ENCODE peak calls at places on chromosome X, in five cellular contexts. One of them, this sample, is unnamed.

GRCh38 chrX:65971151-65971550 is 68.7 kb downstream of the VSIG4 start:
- DNase-seq in kidney: no peak
- DNase-seq in upper lobe of right lung: no peak
- DNase-seq in hepatocyte: no peak
- DNase-seq in AG09319: no peak
- DNase-seq in this sample: no peak

GRCh38 chrX:86133761-86134160 is 14.5 kb upstream of the DACH2 start:
- DNase-seq in kidney: no peak
- DNase-seq in upper lobe of right lung: no peak
- DNase-seq in hepatocyte: peak; percentile 32
- DNase-seq in AG09319: no peak
- DNase-seq in this sample: no peak

GRCh38 chrX:155127940-155128339 is 56.6 kb downstream of the BRCC3 start:
- DNase-seq in kidney: no peak
- DNase-seq in upper lobe of right lung: no peak
- DNase-seq in hepatocyte: no peak
- DNase-seq in AG09319: no peak
- DNase-seq in this sample: no peak

GRCh38 chrX:152480269-152481212 is 29.4 kb upstream of the GABRA3 start:
- DNase-seq in kidney: peak; percentile 65
- DNase-seq in upper lobe of right lung: no peak
- DNase-seq in hepatocyte: no peak
- DNase-seq in AG09319: no peak
- DNase-seq in this sample: no peak

GRCh38 chrX:103861200-103861599 is 29.1 kb upstream of the RAB9B start:
- DNase-seq in kidney: no peak
- DNase-seq in upper lobe of right lung: no peak
- DNase-seq in hepatocyte: no peak
- DNase-seq in AG09319: no peak
- DNase-seq in this sample: no peak

GRCh38 chrX:24133280-24133679 is 16.2 kb upstream of the ZFX start:
- DNase-seq in kidney: no peak
- DNase-seq in upper lobe of right lung: no peak
- DNase-seq in hepatocyte: no peak
- DNase-seq in AG09319: no peak
- DNase-seq in this sample: no peak

GRCh38 chrX:115713465-115713864 is 152.5 kb downstream of the PLS3 start:
- DNase-seq in kidney: no peak
- DNase-seq in upper lobe of right lung: no peak
- DNase-seq in hepatocyte: no peak
- DNase-seq in AG09319: no peak
- DNase-seq in this sample: no peak

GRCh38 chrX:37468111-37468739 is 103.2 kb upstream of the LANCL3 start:
- DNase-seq in kidney: no peak
- DNase-seq in upper lobe of right lung: no peak
- DNase-seq in hepatocyte: peak; percentile 10
- DNase-seq in AG09319: no peak
- DNase-seq in this sample: no peak

GRCh38 chrX:152044383-152044782 is 69.9 kb upstream of the GABRE start:
- DNase-seq in kidney: no peak
- DNase-seq in upper lobe of right lung: no peak
- DNase-seq in hepatocyte: no peak
- DNase-seq in AG09319: no peak
- DNase-seq in this sample: no peak

GRCh38 chrX:85828771-85829170 is 218.6 kb downstream of the CHM start:
- DNase-seq in kidney: no peak
- DNase-seq in upper lobe of right lung: no peak
- DNase-seq in hepatocyte: no peak
- DNase-seq in AG09319: no peak
- DNase-seq in this sample: no peak

GRCh38 chrX:50988649-50989048 is 78.1 kb downstream of the BMP15 start:
- DNase-seq in kidney: no peak
- DNase-seq in upper lobe of right lung: no peak
- DNase-seq in hepatocyte: peak; percentile 38
- DNase-seq in AG09319: peak; percentile 10
- DNase-seq in this sample: no peak

GRCh38 chrX:129077384-129077783 is 445.9 kb downstream of the SMARCA1 start:
- DNase-seq in kidney: no peak
- DNase-seq in upper lobe of right lung: no peak
- DNase-seq in hepatocyte: no peak
- DNase-seq in AG09319: no peak
- DNase-seq in this sample: no peak

GRCh38 chrX:151714367-151714766 is 1.5 kb upstream of the FATE1 start:
- DNase-seq in kidney: no peak
- DNase-seq in upper lobe of right lung: no peak
- DNase-seq in hepatocyte: no peak
- DNase-seq in AG09319: no peak
- DNase-seq in this sample: no peak

GRCh38 chrX:150200820-150201287 is 162.3 kb upstream of the MAMLD1 start:
- DNase-seq in kidney: peak; percentile 73
- DNase-seq in upper lobe of right lung: no peak
- DNase-seq in hepatocyte: peak; percentile 71
- DNase-seq in AG09319: peak; percentile 80
- DNase-seq in this sample: no peak

GRCh38 chrX:24426340-24426913 is 38.7 kb upstream of the PDK3 start:
- DNase-seq in kidney: no peak
- DNase-seq in upper lobe of right lung: no peak
- DNase-seq in hepatocyte: no peak
- DNase-seq in AG09319: no peak
- DNase-seq in this sample: no peak

GRCh38 chrX:153469811-153470410 is 465 bp downstream of the HAUS7 start:
- DNase-seq in kidney: no peak
- DNase-seq in upper lobe of right lung: no peak
- DNase-seq in hepatocyte: peak; percentile 38
- DNase-seq in AG09319: no peak
- DNase-seq in this sample: no peak

GRCh38 chrX:119638725-119639471 is 32.7 kb upstream of the NKRF start:
- DNase-seq in kidney: no peak
- DNase-seq in upper lobe of right lung: no peak
- DNase-seq in hepatocyte: no peak
- DNase-seq in AG09319: no peak
- DNase-seq in this sample: no peak

GRCh38 chrX:153687121-153688039 is at the start of gene SLC6A8:
- DNase-seq in kidney: peak; percentile 91
- DNase-seq in upper lobe of right lung: peak; percentile 80
- DNase-seq in hepatocyte: peak; percentile 81
- DNase-seq in AG09319: peak; percentile 15
- DNase-seq in this sample: no peak

GRCh38 chrX:617891-618290 is 12.7 kb upstream of the SHOX start:
- DNase-seq in kidney: no peak
- DNase-seq in upper lobe of right lung: no peak
- DNase-seq in hepatocyte: no peak
- DNase-seq in AG09319: no peak
- DNase-seq in this sample: no peak

GRCh38 chrX:50680990-50681389 is 133.0 kb downstream of the SHROOM4 start:
- DNase-seq in kidney: no peak
- DNase-seq in upper lobe of right lung: no peak
- DNase-seq in hepatocyte: no peak
- DNase-seq in AG09319: no peak
- DNase-seq in this sample: no peak

GRCh38 chrX:43940811-43941210 is 32.4 kb downstream of the NDP start:
- DNase-seq in kidney: no peak
- DNase-seq in upper lobe of right lung: no peak
- DNase-seq in hepatocyte: peak; percentile 16
- DNase-seq in AG09319: no peak
- DNase-seq in this sample: no peak

GRCh38 chrX:52271212-52271611 is 86.5 kb downstream of the MAGED4 start:
- DNase-seq in kidney: no peak
- DNase-seq in upper lobe of right lung: no peak
- DNase-seq in hepatocyte: peak; percentile 29
- DNase-seq in AG09319: no peak
- DNase-seq in this sample: no peak

GRCh38 chrX:134603806-134604700 is 54.2 kb downstream of the PLAC1 start:
- DNase-seq in kidney: no peak
- DNase-seq in upper lobe of right lung: no peak
- DNase-seq in hepatocyte: no peak
- DNase-seq in AG09319: peak; percentile 81
- DNase-seq in this sample: no peak

GRCh38 chrX:108126661-108127060 is 35.1 kb downstream of the ATG4A start:
- DNase-seq in kidney: no peak
- DNase-seq in upper lobe of right lung: no peak
- DNase-seq in hepatocyte: no peak
- DNase-seq in AG09319: no peak
- DNase-seq in this sample: no peak

GRCh38 chrX:108139303-108139702 is 47.7 kb downstream of the ATG4A start:
- DNase-seq in kidney: no peak
- DNase-seq in upper lobe of right lung: no peak
- DNase-seq in hepatocyte: no peak
- DNase-seq in AG09319: no peak
- DNase-seq in this sample: no peak

GRCh38 chrX:153901753-153902140 is 2.7 kb upstream of the AVPR2 start:
- DNase-seq in kidney: no peak
- DNase-seq in upper lobe of right lung: no peak
- DNase-seq in hepatocyte: no peak
- DNase-seq in AG09319: no peak
- DNase-seq in this sample: no peak

GRCh38 chrX:42714981-42715688 is 62.8 kb downstream of the PPP1R2C start:
- DNase-seq in kidney: peak; percentile 77
- DNase-seq in upper lobe of right lung: peak; percentile 71
- DNase-seq in hepatocyte: peak; percentile 76
- DNase-seq in AG09319: no peak
- DNase-seq in this sample: peak; percentile 44

GRCh38 chrX:53188763-53189162 is 36.2 kb downstream of the KDM5C start:
- DNase-seq in kidney: no peak
- DNase-seq in upper lobe of right lung: no peak
- DNase-seq in hepatocyte: no peak
- DNase-seq in AG09319: no peak
- DNase-seq in this sample: no peak

GRCh38 chrX:531611-531936 is 99.0 kb upstream of the SHOX start:
- DNase-seq in kidney: no peak
- DNase-seq in upper lobe of right lung: peak; percentile 27
- DNase-seq in hepatocyte: no peak
- DNase-seq in AG09319: no peak
- DNase-seq in this sample: no peak

GRCh38 chrX:13750204-13750603 is 15.7 kb downstream of the OFD1 start:
- DNase-seq in kidney: no peak
- DNase-seq in upper lobe of right lung: no peak
- DNase-seq in hepatocyte: peak; percentile 38
- DNase-seq in AG09319: no peak
- DNase-seq in this sample: no peak

GRCh38 chrX:44267116-44267515 is 76.4 kb downstream of the EFHC2 start:
- DNase-seq in kidney: no peak
- DNase-seq in upper lobe of right lung: no peak
- DNase-seq in hepatocyte: no peak
- DNase-seq in AG09319: no peak
- DNase-seq in this sample: no peak

GRCh38 chrX:124455966-124456365 is 109.6 kb downstream of the SH2D1A start:
- DNase-seq in kidney: no peak
- DNase-seq in upper lobe of right lung: no peak
- DNase-seq in hepatocyte: no peak
- DNase-seq in AG09319: no peak
- DNase-seq in this sample: no peak

DNA sequence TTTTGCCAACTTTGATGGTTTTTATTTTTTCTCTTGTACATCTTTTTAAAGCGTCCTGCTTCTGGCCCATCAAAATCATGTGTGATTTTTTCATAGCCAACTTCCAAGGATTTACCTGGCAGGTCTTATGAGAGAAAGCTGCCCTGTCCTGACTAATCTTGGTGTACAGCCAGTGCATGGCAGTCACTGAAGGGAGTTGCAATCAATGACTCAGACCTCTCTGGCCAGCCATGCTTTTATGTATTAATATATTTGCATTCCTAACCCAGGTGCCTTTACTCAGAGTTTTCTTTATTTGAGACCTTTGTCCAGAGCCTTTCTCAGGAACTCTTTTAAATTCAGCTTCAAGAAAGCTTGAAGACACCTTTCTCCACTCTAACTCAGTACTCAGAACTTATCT is 691.5 kb upstream of the HTR2C start:
- DNase-seq in kidney: no peak
- DNase-seq in upper lobe of right lung: no peak
- DNase-seq in hepatocyte: peak; percentile 17
- DNase-seq in AG09319: no peak
- DNase-seq in this sample: peak; percentile 10
- TF ChIP-seq CTCF in kidney: no peak
- TF ChIP-seq CTCF in upper lobe of right lung: no peak
- TF ChIP-seq CTCF in hepatocyte: no peak
- TF ChIP-seq CTCF in AG09319: no peak
- TF ChIP-seq CTCF in this sample: no peak

DNA sequence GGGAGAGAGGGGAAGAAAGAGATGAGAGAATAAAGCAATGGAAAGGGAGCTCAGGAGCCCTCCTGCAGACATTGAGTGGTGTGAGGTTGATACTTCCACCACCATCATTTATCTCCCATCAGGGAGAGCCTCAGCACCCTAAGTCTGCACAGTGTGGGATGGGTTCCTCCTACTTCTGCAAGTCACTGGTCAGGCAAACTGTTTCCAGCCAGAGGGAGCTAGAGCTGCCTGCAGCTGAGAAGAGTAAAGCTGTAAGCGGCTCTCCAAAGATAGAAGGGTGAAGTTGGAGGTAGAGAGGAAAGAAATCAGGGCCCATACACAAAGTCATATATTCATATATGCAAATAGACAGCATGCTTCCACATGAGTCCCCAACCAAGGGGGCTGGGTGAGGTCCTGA is 21.8 kb upstream of the ZNF81 start:
- DNase-seq in kidney: no peak
- DNase-seq in upper lobe of right lung: no peak
- DNase-seq in hepatocyte: no peak
- DNase-seq in AG09319: no peak
- DNase-seq in this sample: no peak
- TF ChIP-seq CTCF in kidney: no peak
- TF ChIP-seq CTCF in upper lobe of right lung: no peak
- TF ChIP-seq CTCF in hepatocyte: no peak
- TF ChIP-seq CTCF in AG09319: no peak
- TF ChIP-seq CTCF in this sample: no peak

DNA sequence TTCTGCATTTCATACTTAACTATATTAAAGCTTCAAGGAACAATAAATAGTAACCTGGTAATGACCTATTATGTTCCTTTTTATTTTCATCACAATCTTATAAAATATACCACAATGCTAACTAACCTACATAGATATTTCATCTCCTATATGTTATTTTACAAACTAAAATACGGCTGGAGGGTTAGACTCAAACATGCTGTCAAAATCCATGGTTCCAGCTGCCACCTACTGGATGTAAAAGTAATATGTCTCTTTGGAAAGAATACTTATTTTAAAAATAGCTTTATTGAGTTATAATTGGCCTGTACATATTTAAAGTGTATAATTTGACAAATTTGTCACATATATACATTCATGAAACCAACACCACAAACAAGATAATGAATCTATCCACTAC is 15.0 kb downstream of the RGN start:
- DNase-seq in kidney: no peak
- DNase-seq in upper lobe of right lung: no peak
- DNase-seq in hepatocyte: peak; percentile 50
- DNase-seq in AG09319: no peak
- DNase-seq in this sample: peak; percentile 3
- TF ChIP-seq CTCF in kidney: peak; percentile 19
- TF ChIP-seq CTCF in upper lobe of right lung: peak; percentile 46
- TF ChIP-seq CTCF in hepatocyte: peak; percentile 59
- TF ChIP-seq CTCF in AG09319: peak; percentile 47
- TF ChIP-seq CTCF in this sample: peak; percentile 38

DNA sequence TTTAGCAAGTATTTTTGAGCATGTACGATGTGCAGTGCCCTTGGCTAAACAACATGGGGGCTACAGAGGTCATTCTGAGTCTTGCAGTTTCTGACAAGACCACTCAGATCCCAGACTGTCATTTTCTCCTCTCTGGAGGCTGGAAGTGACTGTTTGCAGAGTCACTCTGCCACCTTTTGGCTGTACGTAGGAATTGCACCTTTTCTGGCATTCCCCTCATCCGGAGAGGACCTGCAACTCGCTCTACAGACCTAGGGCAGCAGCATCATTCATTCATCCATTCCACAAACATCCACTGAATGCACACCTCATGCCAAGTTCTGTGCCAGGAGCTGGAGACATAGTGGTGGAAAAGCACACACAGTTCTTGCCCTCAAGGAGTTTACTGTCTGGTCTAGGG is 160.4 kb upstream of the GPR101 start:
- DNase-seq in kidney: no peak
- DNase-seq in upper lobe of right lung: no peak
- DNase-seq in hepatocyte: peak; percentile 24
- DNase-seq in AG09319: no peak
- DNase-seq in this sample: no peak
- TF ChIP-seq CTCF in kidney: peak; percentile 22
- TF ChIP-seq CTCF in upper lobe of right lung: peak; percentile 37
- TF ChIP-seq CTCF in hepatocyte: peak; percentile 37
- TF ChIP-seq CTCF in AG09319: peak; percentile 23
- TF ChIP-seq CTCF in this sample: peak; percentile 48